ENCODE peak calls at places on chromosomes 4 and X, in eight cellular contexts. B is GM12891, T is GM12892, D is HCT116, V is H1, S is GM23338, R is suprapubic skin, A is K562. U is an unnamed sample.

GRCh38 chrX:51144828-51145442 is 187.7 kb upstream of the NUDT10 start:
- DNase-seq in B (no peak), T (peak; percentile 16), D (no peak), V (peak; percentile 15), S (peak; percentile 80), R (no peak), A (peak; percentile 48), U (no peak)

GRCh38 chr4:62940229-62940628 is 1469.0 kb downstream of the TECRL start:
- DNase-seq in B (no peak), T (no peak), D (no peak), V (no peak), S (no peak), R (no peak), A (no peak), U (no peak)

GRCh38 chr4:17018013-17018412 is 119.6 kb upstream of the LDB2 start:
- DNase-seq in B (no peak), T (no peak), D (no peak), V (no peak), S (peak; percentile 65), R (no peak), A (no peak), U (no peak)

GRCh38 chrX:107823456-107823855 is 2.2 kb upstream of the MID2 start:
- DNase-seq in B (no peak), T (no peak), D (no peak), V (no peak), S (no peak), R (no peak), A (no peak), U (no peak)

GRCh38 chr4:168514249-168514852 is 17.5 kb downstream of the PALLD start:
- DNase-seq in B (peak; percentile 5), T (no peak), D (no peak), V (no peak), S (peak; percentile 57), R (no peak), A (peak; percentile 42), U (no peak)

GRCh38 chr4:99300934-99301333 is 10.1 kb upstream of the ADH1A start:
- DNase-seq in B (no peak), T (no peak), D (no peak), V (no peak), S (no peak), R (peak; percentile 89), A (peak; percentile 8), U (peak; percentile 66)

GRCh38 chrX:40947276-40947675 is 138.0 kb upstream of the USP9X start:
- DNase-seq in B (no peak), T (no peak), D (no peak), V (no peak), S (no peak), R (no peak), A (no peak), U (peak; percentile 28)

GRCh38 chr4:211033-211511 is 86.8 kb downstream of the ZNF718 start:
- DNase-seq in B (no peak), T (no peak), D (no peak), V (no peak), S (no peak), R (no peak), A (no peak), U (no peak)

GRCh38 chrX:101658661-101659477 is 781 bp downstream of the ARMCX2 start:
- DNase-seq in B (peak; percentile 38), T (peak; percentile 45), D (no peak), V (no peak), S (peak; percentile 81), R (peak; percentile 82), A (peak; percentile 62), U (peak; percentile 70)

GRCh38 chr4:94348705-94349104 is 6.1 kb upstream of the HPGDS start:
- DNase-seq in B (no peak), T (no peak), D (no peak), V (no peak), S (no peak), R (no peak), A (no peak), U (no peak)

GRCh38 chrX:70176938-70177533 is at the start of gene DGAT2L6:
- DNase-seq in B (no peak), T (no peak), D (no peak), V (no peak), S (no peak), R (no peak), A (peak; percentile 58), U (no peak)

GRCh38 chr4:95957054-95957453 is 117.2 kb downstream of the PDHA2 start:
- DNase-seq in B (no peak), T (no peak), D (no peak), V (no peak), S (no peak), R (no peak), A (no peak), U (no peak)

GRCh38 chr4:16253127-16253960 is 27.1 kb upstream of the TAPT1 start:
- DNase-seq in B (no peak), T (no peak), D (no peak), V (no peak), S (no peak), R (no peak), A (no peak), U (no peak)

GRCh38 chr4:47032405-47033106 is 1.2 kb downstream of the GABRB1 start:
- DNase-seq in B (peak; percentile 32), T (peak; percentile 25), D (no peak), V (peak; percentile 59), S (peak; percentile 85), R (peak; percentile 49), A (peak; percentile 10), U (peak; percentile 50)

GRCh38 chr4:170662250-170662649 is 572.5 kb upstream of the AADAT start:
- DNase-seq in B (no peak), T (no peak), D (no peak), V (no peak), S (no peak), R (no peak), A (no peak), U (no peak)

GRCh38 chrX:66731398-66731797 is 92.5 kb upstream of the EDA2R start:
- DNase-seq in B (no peak), T (no peak), D (no peak), V (no peak), S (peak; percentile 67), R (no peak), A (peak; percentile 26), U (no peak)

GRCh38 chr4:1939664-1940509 is 68.7 kb downstream of the NSD2 start:
- DNase-seq in B (no peak), T (no peak), D (peak; percentile 53), V (no peak), S (no peak), R (no peak), A (no peak), U (no peak)

GRCh38 chrX:39823848-39824247 is 273.9 kb downstream of the BCOR start:
- DNase-seq in B (no peak), T (no peak), D (no peak), V (no peak), S (no peak), R (no peak), A (no peak), U (no peak)

GRCh38 chrX:30414144-30414543 is 105.0 kb upstream of the NR0B1 start:
- DNase-seq in B (no peak), T (no peak), D (no peak), V (no peak), S (no peak), R (no peak), A (no peak), U (no peak)

GRCh38 chr4:8646296-8647093 is 53.9 kb downstream of the CPZ start:
- DNase-seq in B (no peak), T (no peak), D (no peak), V (no peak), S (no peak), R (no peak), A (no peak), U (peak; percentile 37)

GRCh38 chrX:30065226-30065625 is 150.1 kb upstream of the MAGEB2 start:
- DNase-seq in B (no peak), T (no peak), D (no peak), V (no peak), S (no peak), R (no peak), A (no peak), U (no peak)

GRCh38 chr4:5460106-5460801 is 248.1 kb downstream of the EVC2 start:
- DNase-seq in B (peak; percentile 25), T (no peak), D (peak; percentile 4), V (peak; percentile 38), S (peak; percentile 71), R (no peak), A (peak; percentile 45), U (peak; percentile 44)

GRCh38 chr4:39541987-39542632 is 14.9 kb upstream of the UGDH start:
- DNase-seq in B (no peak), T (no peak), D (no peak), V (no peak), S (no peak), R (no peak), A (no peak), U (no peak)

GRCh38 chrX:43481601-43482000 is 174.5 kb upstream of the MAOA start:
- DNase-seq in B (no peak), T (no peak), D (no peak), V (no peak), S (no peak), R (no peak), A (peak; percentile 22), U (no peak)
- TF ChIP-seq POLR2AphosphoS5 in B (no peak), T (no peak), D (no peak), V (no peak), S (no peak), R (no peak), A (no peak), U (no peak)

GRCh38 chr4:181475781-181476180 is 767.4 kb upstream of the TENM3 start:
- DNase-seq in B (no peak), T (no peak), D (no peak), V (no peak), S (peak; percentile 41), R (no peak), A (no peak), U (no peak)
- TF ChIP-seq POLR2AphosphoS5 in B (no peak), T (no peak), D (no peak), V (no peak), S (no peak), R (no peak), A (no peak), U (no peak)

DNA sequence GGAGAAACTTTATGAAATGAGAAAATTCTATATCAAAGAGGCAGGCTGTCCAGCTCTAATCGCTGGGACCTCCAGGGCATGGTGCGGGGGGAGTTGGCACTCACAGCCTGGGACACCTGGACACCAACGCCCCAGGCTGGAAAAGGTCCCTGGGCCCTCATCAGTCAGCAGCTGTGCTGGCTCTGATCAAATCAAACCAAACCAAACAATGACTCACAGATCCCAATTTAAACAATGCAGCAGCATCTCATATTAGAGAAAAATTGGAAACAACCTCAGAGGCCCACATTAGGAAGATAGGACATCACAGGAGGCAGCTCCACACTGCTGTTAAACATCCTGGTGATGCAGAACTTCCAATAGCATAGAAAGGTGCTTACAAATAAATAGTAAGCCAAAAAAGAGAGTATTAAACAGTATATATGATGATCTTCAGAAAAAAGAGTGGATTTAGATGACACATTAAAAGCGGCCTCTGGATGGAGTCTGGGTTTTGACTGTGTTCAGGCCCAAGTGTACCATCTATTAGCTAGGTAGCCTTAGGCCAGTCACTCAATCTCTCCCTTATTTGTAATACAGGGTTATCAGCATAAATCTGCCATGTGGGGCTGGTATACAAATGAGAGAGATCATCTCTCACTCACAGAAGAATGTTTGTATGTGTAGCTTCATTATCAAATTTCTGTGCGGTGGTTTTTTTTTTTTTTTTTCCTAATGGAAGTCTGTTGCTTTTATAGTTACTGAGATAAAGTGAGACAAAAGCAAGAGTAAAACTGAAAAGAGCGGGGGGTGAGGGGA is 12.9 kb downstream of the SLC2A9 start:
- DNase-seq in B (no peak), T (no peak), D (no peak), V (no peak), S (no peak), R (no peak), A (no peak), U (no peak)
- TF ChIP-seq POLR2AphosphoS5 in B (no peak), T (no peak), D (no peak), V (no peak), S (no peak), R (no peak), A (no peak), U (no peak)

GRCh38 chr4:174198396-174199179 is 84.9 kb downstream of the FBXO8 start:
- DNase-seq in B (no peak), T (no peak), D (no peak), V (no peak), S (no peak), R (no peak), A (peak; percentile 80), U (no peak)
- TF ChIP-seq POLR2AphosphoS5 in B (no peak), T (no peak), D (no peak), V (no peak), S (no peak), R (no peak), A (no peak), U (no peak)

U was measured in breast epithelium.